ENCODE peak calls at places on chromosomes 2 and 18, in six cellular contexts. P, T, F, R, K and N are unnamed samples.
A peak's percentile ranks its signal among the peaks of the same experiment; 100 is the strongest.

GRCh38 chr2:101803128-101803527 is 105.6 kb downstream of the MAP4K4 start:
- DNase-seq in P (peak; percentile 43), T (no peak), F (no peak), R (no peak), K (peak; percentile 60), N (no peak)

GRCh38 chr2:235641333-235641732 is 147.5 kb downstream of the AGAP1 start:
- DNase-seq in P (no peak), T (no peak), F (no peak), R (no peak), K (peak; percentile 43), N (no peak)

GRCh38 chr2:56102866-56103265 is 80.9 kb upstream of the CCDC85A start:
- DNase-seq in P (no peak), T (no peak), F (no peak), R (no peak), K (peak; percentile 45), N (no peak)

GRCh38 chr2:168455692-168456525 is at the start of gene CERS6:
- DNase-seq in P (peak; percentile 98), T (peak; percentile 58), F (peak; percentile 93), R (peak; percentile 59), K (peak; percentile 95), N (peak; percentile 87)

GRCh38 chr2:142190805-142191204 is 60.0 kb upstream of the LRP1B start:
- DNase-seq in P (peak; percentile 43), T (no peak), F (no peak), R (no peak), K (peak; percentile 63), N (no peak)

GRCh38 chr2:162103443-162104009 is 29.5 kb upstream of the DPP4 start:
- DNase-seq in P (no peak), T (no peak), F (peak; percentile 31), R (no peak), K (peak; percentile 54), N (no peak)

GRCh38 chr2:205785507-205786222 is 103.4 kb downstream of the NRP2 start:
- DNase-seq in P (peak; percentile 65), T (no peak), F (no peak), R (no peak), K (no peak), N (no peak)

GRCh38 chr2:197806317-197806633 is 1.9 kb downstream of the PLCL1 start:
- DNase-seq in P (no peak), T (no peak), F (no peak), R (no peak), K (no peak), N (no peak)

GRCh38 chr2:6535572-6535971 is 330.1 kb downstream of the CMPK2 start:
- DNase-seq in P (no peak), T (no peak), F (no peak), R (no peak), K (no peak), N (no peak)

GRCh38 chr18:74040459-74041332 is 106.9 kb downstream of the FBXO15 start:
- DNase-seq in P (no peak), T (peak; percentile 60), F (peak; percentile 33), R (peak; percentile 50), K (no peak), N (peak; percentile 24)

GRCh38 chr2:45567974-45568789 is 42.9 kb downstream of the SRBD1 start:
- DNase-seq in P (no peak), T (no peak), F (no peak), R (no peak), K (peak; percentile 59), N (peak; percentile 34)

GRCh38 chr2:54572636-54573531 is 116.8 kb downstream of the SPTBN1 start:
- DNase-seq in P (peak; percentile 40), T (no peak), F (no peak), R (no peak), K (peak; percentile 71), N (no peak)

GRCh38 chr2:118047273-118047898 is 33.5 kb upstream of the CCDC93 start:
- DNase-seq in P (peak; percentile 53), T (no peak), F (no peak), R (no peak), K (peak; percentile 57), N (no peak)

GRCh38 chr2:181984060-181984459 is 1.6 kb upstream of the PPP1R1C start:
- DNase-seq in P (no peak), T (no peak), F (no peak), R (no peak), K (no peak), N (no peak)

GRCh38 chr2:29628078-29628765 is 293.2 kb downstream of the ALK start:
- DNase-seq in P (no peak), T (no peak), F (no peak), R (no peak), K (peak; percentile 16), N (no peak)

GRCh38 chr2:240319855-240320560 is 115.5 kb upstream of the GPC1 start:
- DNase-seq in P (peak; percentile 87), T (no peak), F (no peak), R (no peak), K (peak; percentile 94), N (no peak)

GRCh38 chr2:12070153-12070552 is 323.7 kb downstream of the LPIN1 start:
- DNase-seq in P (no peak), T (no peak), F (no peak), R (no peak), K (no peak), N (no peak)

GRCh38 chr2:24104906-24105305 is 18.2 kb downstream of the PFN4 start:
- DNase-seq in P (no peak), T (no peak), F (no peak), R (no peak), K (no peak), N (no peak)

GRCh38 chr2:185998562-185999070 is 260.0 kb downstream of the FSIP2 start:
- DNase-seq in P (no peak), T (no peak), F (no peak), R (no peak), K (no peak), N (no peak)

GRCh38 chr2:151727593-151728552 is 6.4 kb downstream of the NEB start:
- DNase-seq in P (no peak), T (no peak), F (no peak), R (no peak), K (no peak), N (no peak)

GRCh38 chr18:76396792-76397191 is 98.2 kb downstream of the ZNF516 start:
- DNase-seq in P (no peak), T (no peak), F (no peak), R (no peak), K (no peak), N (no peak)

GRCh38 chr18:55224086-55224625 is 264.9 kb upstream of the CCDC68 start:
- DNase-seq in P (no peak), T (no peak), F (no peak), R (no peak), K (no peak), N (no peak)

GRCh38 chr2:61763605-61764034 is 90.2 kb downstream of the FAM161A start:
- DNase-seq in P (peak; percentile 89), T (no peak), F (peak; percentile 84), R (peak; percentile 12), K (peak; percentile 90), N (peak; percentile 6)

GRCh38 chr18:9348079-9348671 is 13.6 kb downstream of the TWSG1 start:
- DNase-seq in P (peak; percentile 65), T (no peak), F (no peak), R (no peak), K (peak; percentile 53), N (no peak)

GRCh38 chr2:212919238-212919637 is 232.2 kb downstream of the IKZF2 start:
- DNase-seq in P (no peak), T (no peak), F (no peak), R (no peak), K (no peak), N (no peak)

GRCh38 chr2:102514061-102514785 is 41.2 kb downstream of the SLC9A4 start:
- DNase-seq in P (peak; percentile 94), T (no peak), F (no peak), R (no peak), K (peak; percentile 96), N (no peak)

GRCh38 chr2:7826656-7827055 is 855.2 kb upstream of the ID2 start:
- DNase-seq in P (no peak), T (no peak), F (no peak), R (no peak), K (no peak), N (no peak)

GRCh38 chr2:60707750-60708371 is 48.2 kb upstream of the PAPOLG start:
- DNase-seq in P (peak; percentile 48), T (no peak), F (no peak), R (no peak), K (peak; percentile 52), N (peak; percentile 35)

GRCh38 chr2:15480552-15480951 is 80.6 kb downstream of the NBAS start:
- DNase-seq in P (no peak), T (no peak), F (no peak), R (no peak), K (no peak), N (no peak)